ENCODE peak calls at places on chromosomes 2 and 18, in four cellular contexts. P, B, T and K are unnamed samples.

GRCh38 chr2:85787981-85788340 is 34.2 kb downstream of the ATOH8 start:
- DNase-seq in B (no peak), T (no peak), P (no peak), K (no peak)

GRCh38 chr2:210399440-210400041 is 77.0 kb downstream of the LANCL1 start:
- DNase-seq in P (peak), B (no peak), T (peak), K (peak)

GRCh38 chr2:74405994-74406583 is 15.3 kb downstream of the C2orf81 start:
- DNase-seq in P (no peak), B (no peak), T (peak), K (peak)

GRCh38 chr18:34976899-34977786 is 64.1 kb upstream of the MAPRE2 start:
- DNase-seq in T (peak), P (peak), B (peak), K (peak)

GRCh38 chr2:74008761-74009395 is 24.2 kb downstream of the TET3 start:
- DNase-seq in B (no peak), P (peak), T (no peak), K (no peak)

GRCh38 chr2:56102866-56103265 is 80.9 kb upstream of the CCDC85A start:
- DNase-seq in P (no peak), T (peak), B (no peak), K (no peak)

GRCh38 chr2:48205137-48205798 is 299.0 kb upstream of the FBXO11 start:
- DNase-seq in B (no peak), P (peak), T (peak), K (peak)

GRCh38 chr2:240963065-240963375 is 35.4 kb upstream of the SNED1 start:
- DNase-seq in B (peak), P (no peak), T (no peak), K (no peak)

GRCh38 chr2:42864222-42864621 is 71.8 kb upstream of the HAAO start:
- DNase-seq in T (no peak), B (no peak), P (no peak), K (no peak)

GRCh38 chr2:109052922-109053321 is 63.9 kb upstream of the EDAR start:
- DNase-seq in B (no peak), T (no peak), P (no peak), K (no peak)
- TF ChIP-seq CTCF in B (no peak), T (no peak), P (peak), K (no peak)

DNA sequence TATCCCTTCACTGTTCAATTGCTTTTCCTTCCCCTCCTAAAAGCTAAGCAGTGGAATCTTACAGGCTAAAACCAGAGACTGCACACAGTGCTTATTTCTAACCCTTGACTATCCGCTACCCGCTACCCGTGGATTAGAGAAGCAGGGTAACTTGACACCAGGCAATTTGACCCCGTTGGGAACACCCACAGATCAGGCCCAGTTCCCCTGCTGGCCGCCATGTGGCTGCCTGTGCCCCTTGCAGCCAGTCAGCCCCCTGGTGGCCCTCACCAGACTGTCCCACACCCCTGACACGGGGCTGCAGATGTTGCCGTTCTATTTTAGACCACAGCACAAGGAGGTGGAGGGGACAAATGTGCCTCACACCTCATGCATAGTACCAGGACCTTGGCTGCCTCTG is 74.8 kb downstream of the TXNL1 start:
- DNase-seq in T (no peak), B (no peak), P (no peak), K (no peak)
- TF ChIP-seq CTCF in T (peak), B (no peak), P (peak), K (peak)

GRCh38 chr2:109174214-109174613 is 45.2 kb downstream of the SH3RF3 start:
- DNase-seq in T (no peak), P (peak), B (no peak), K (no peak)

GRCh38 chr2:109172556-109173105 is 43.6 kb downstream of the SH3RF3 start:
- DNase-seq in B (no peak), T (peak), P (peak), K (no peak)

GRCh38 chr2:109173311-109174171 is 44.5 kb downstream of the SH3RF3 start:
- DNase-seq in P (peak), T (peak), B (peak), K (no peak)

GRCh38 chr2:109170645-109171044 is 41.6 kb downstream of the SH3RF3 start:
- DNase-seq in P (no peak), T (no peak), B (no peak), K (no peak)

GRCh38 chr2:109171444-109172334 is 42.7 kb downstream of the SH3RF3 start:
- DNase-seq in T (peak), B (peak), P (peak), K (no peak)
- TF ChIP-seq CTCF in T (peak), B (peak), P (peak), K (no peak)

GRCh38 chr2:222862915-222863544 is 2.2 kb downstream of the ACSL3 start:
- DNase-seq in T (no peak), B (no peak), P (peak), K (no peak)

GRCh38 chr2:222861411-222862067 is 703 bp downstream of the ACSL3 start:
- DNase-seq in B (peak), T (no peak), P (peak), K (peak)

GRCh38 chr2:222860740-222861410 is at the start of gene ACSL3:
- DNase-seq in B (peak), T (peak), P (peak), K (peak)

GRCh38 chr2:222864296-222864695 is 3.5 kb downstream of the ACSL3 start:
- DNase-seq in P (peak), B (no peak), T (peak), K (no peak)

GRCh38 chr2:222862068-222862914 is 1.5 kb downstream of the ACSL3 start:
- DNase-seq in T (peak), B (no peak), P (peak), K (no peak)
- TF ChIP-seq CTCF in T (peak), B (peak), P (peak), K (peak)

GRCh38 chr2:170377469-170378207 is 199.7 kb downstream of the MYO3B start:
- DNase-seq in B (no peak), T (no peak), P (no peak), K (no peak)
- TF ChIP-seq CTCF in B (no peak), T (peak), P (no peak), K (peak)